ENCODE peak calls at places on chromosomes 4 and X, in ten cellular contexts. B is lower lobe of right lung, P is iPS DF 6.9, K is transverse colon, E is heart right ventricle, N is HepG2, O is GM23248, T is HCT116, W is IMR-90, Q is H9. D is an unnamed sample.
A peak's percentile ranks its signal among the peaks of the same experiment; 100 is the strongest.

GRCh38 chr4:41693629-41694028 is 54.9 kb downstream of the PHOX2B start:
- DNase-seq in W (peak; percentile 56), E (no peak), N (peak; percentile 16), O (peak; percentile 56), P (no peak), B (no peak), K (no peak), T (no peak), Q (no peak), D (no peak)

GRCh38 chr4:123562994-123563745 is 166.6 kb downstream of the SPRY1 start:
- DNase-seq in E (no peak), Q (no peak), K (no peak), P (no peak), T (no peak), N (no peak), W (peak; percentile 34), B (no peak), O (peak; percentile 44), D (no peak)

GRCh38 chr4:52612341-52612740 is 46.8 kb downstream of the USP46 start:
- DNase-seq in T (no peak), W (no peak), B (no peak), K (no peak), O (no peak), Q (no peak), E (no peak), P (no peak), N (no peak), D (no peak)

GRCh38 chr4:2365913-2366210 is 52.6 kb downstream of the ZFYVE28 start:
- DNase-seq in P (no peak), O (no peak), N (no peak), E (no peak), B (peak; percentile 28), K (no peak), Q (no peak), T (no peak), W (no peak), D (no peak)

GRCh38 chrX:39336709-39337294 is 535.5 kb downstream of the MID1IP1 start:
- DNase-seq in Q (no peak), T (no peak), E (no peak), O (peak; percentile 0), W (no peak), N (no peak), B (no peak), P (no peak), K (peak; percentile 23), D (no peak)

GRCh38 chr4:153467154-153467896 is 1.2 kb downstream of the TMEM131L start:
- DNase-seq in W (no peak), P (no peak), B (peak; percentile 86), N (peak; percentile 52), K (peak; percentile 86), T (peak; percentile 39), E (peak; percentile 38), O (peak; percentile 34), Q (peak; percentile 84), D (peak; percentile 36)

GRCh38 chr4:185018834-185019450 is 652 bp downstream of the HELT start:
- DNase-seq in W (no peak), Q (peak; percentile 63), E (no peak), B (peak; percentile 69), P (no peak), T (no peak), O (no peak), K (no peak), N (no peak), D (no peak)

GRCh38 chr4:109444182-109444844 is 10.7 kb downstream of the SEC24B start:
- DNase-seq in E (no peak), P (no peak), T (no peak), O (no peak), W (no peak), B (no peak), Q (no peak), N (no peak), K (no peak), D (no peak)

GRCh38 chr4:79317711-79318110 is 8.2 kb downstream of the NAA11 start:
- DNase-seq in B (no peak), O (no peak), P (no peak), E (no peak), K (no peak), Q (no peak), W (no peak), N (no peak), T (no peak), D (no peak)

GRCh38 chr4:70816894-70817293 is 22.8 kb downstream of the GRSF1 start:
- DNase-seq in B (no peak), E (no peak), Q (no peak), K (no peak), T (no peak), N (no peak), W (no peak), O (no peak), P (no peak), D (no peak)

GRCh38 chrX:12946838-12947544 is 27.9 kb upstream of the TMSB4X start:
- DNase-seq in K (peak; percentile 86), P (peak; percentile 70), N (peak; percentile 47), B (no peak), E (no peak), O (peak; percentile 74), Q (peak; percentile 88), W (peak; percentile 82), T (peak; percentile 60), D (peak; percentile 40)

GRCh38 chrX:71160475-71160874 is 15.8 kb downstream of the NLGN3 start:
- DNase-seq in T (no peak), K (no peak), N (no peak), P (no peak), B (no peak), W (no peak), E (no peak), O (no peak), Q (no peak), D (no peak)

GRCh38 chrX:45537936-45538335 is 337.3 kb upstream of the DIPK2B start:
- DNase-seq in N (no peak), B (no peak), K (no peak), P (no peak), W (no peak), E (no peak), Q (no peak), T (no peak), O (no peak), D (no peak)

GRCh38 chr4:98430708-98431403 is 169.7 kb downstream of the RAP1GDS1 start:
- DNase-seq in O (peak; percentile 91), T (peak; percentile 95), Q (no peak), W (peak; percentile 96), K (no peak), P (no peak), B (no peak), N (no peak), E (no peak), D (no peak)
- H3K27ac ChIP-seq in O (peak overlapping the region; percentile 53), T (peak overlapping the region; percentile 78), Q (no peak overlapping the region), W (peak overlapping the region; percentile 33), K (no peak overlapping the region), P (no peak overlapping the region), B (no peak overlapping the region), N (no peak overlapping the region), E (no peak overlapping the region), D (no peak overlapping the region)

DNA sequence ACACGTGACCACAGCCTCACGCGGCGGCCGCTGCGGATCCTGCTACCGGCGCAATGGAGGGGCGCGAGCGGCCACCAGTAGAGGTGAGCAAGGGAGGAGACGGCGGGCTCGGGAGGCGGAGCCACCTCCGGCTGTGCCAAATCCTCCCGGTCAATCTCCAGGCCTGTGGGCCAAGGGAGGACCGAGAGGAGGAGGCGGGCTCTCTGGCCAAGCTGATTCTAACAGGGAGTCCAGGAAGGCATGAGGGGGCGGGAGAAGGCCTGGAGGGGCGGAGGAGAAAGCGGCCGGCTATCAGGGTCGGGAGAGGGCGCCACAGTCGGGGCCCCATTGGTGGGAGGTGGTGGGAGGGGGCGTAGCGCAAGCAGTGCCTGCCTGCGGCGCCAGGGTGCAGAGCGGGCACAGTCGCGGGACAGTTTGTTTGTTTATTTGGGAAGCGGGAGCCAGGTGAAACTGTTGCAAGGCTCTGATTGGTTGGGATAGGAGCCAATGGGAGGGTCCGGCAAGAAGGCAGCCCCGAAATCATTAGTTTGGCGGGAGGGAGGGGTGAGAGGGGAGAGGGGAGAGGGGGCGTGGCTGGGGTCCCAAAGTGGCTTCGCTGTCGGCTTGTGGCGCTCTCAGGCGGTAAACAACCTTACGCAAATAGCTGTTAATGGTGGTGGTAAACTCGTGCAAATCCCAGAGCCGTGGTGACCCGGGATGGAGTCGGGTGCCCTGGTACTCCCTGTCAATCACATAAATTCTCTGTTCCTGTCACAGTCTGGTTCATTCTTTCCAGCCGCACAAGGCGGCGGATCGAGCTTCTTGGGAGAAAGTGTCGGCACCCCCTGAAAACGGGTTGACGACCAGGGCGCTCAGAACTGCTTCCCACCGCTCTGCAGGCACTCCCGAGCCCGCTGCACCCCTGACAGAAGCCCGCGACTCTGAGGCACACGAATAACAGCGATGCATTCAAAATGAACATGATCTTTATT is at the start of gene IRS4:
- DNase-seq in T (no peak), W (no peak), K (no peak), O (peak; percentile 36), P (peak; percentile 60), N (peak; percentile 32), E (no peak), Q (peak; percentile 98), B (peak; percentile 37), D (no peak)
- H3K27me3 ChIP-seq in T (no peaks in the 10 kb centered on the region), W (peaks cover 50% of the 10 kb centered on the region), K (peaks cover 65% of the 10 kb centered on the region), O (peaks cover 13% of the 10 kb centered on the region), P (peaks cover 4% of the 10 kb centered on the region), N (no peaks in the 10 kb centered on the region), E (peaks cover 90% of the 10 kb centered on the region), Q (peaks cover 16% of the 10 kb centered on the region), B (peaks cover 20% of the 10 kb centered on the region), D (peaks cover 95% of the 10 kb centered on the region)

DNA sequence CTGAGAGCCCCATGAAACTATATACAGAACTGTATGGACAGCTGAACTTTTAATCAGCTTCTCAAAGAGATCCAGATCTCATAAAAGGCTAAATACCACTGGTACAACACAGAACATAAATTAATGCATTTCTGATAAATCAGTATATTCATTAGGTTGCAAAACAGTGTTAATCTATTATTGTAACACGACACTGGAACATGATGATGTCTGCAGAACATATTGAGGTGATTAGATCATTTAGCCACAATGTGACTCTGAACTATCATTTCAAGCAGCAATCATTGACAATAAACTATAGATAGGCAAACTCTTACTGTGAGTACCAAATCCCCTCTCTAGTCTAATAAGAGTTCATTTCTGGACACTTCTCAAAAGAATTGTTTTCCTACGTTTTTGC is 50.3 kb downstream of the GASK1B start:
- DNase-seq in B (no peak), O (peak; percentile 38), Q (no peak), T (no peak), E (no peak), N (no peak), W (peak; percentile 55), P (no peak), K (no peak), D (no peak)
- H3K27ac ChIP-seq in B (no peak overlapping the region), O (no peak overlapping the region), Q (no peak overlapping the region), T (no peak overlapping the region), E (peak overlapping the region; percentile 10), N (no peak overlapping the region), W (peak overlapping the region; percentile 95), P (no peak overlapping the region), K (peak overlapping the region; percentile 9), D (peak overlapping the region; percentile 72)

DNA sequence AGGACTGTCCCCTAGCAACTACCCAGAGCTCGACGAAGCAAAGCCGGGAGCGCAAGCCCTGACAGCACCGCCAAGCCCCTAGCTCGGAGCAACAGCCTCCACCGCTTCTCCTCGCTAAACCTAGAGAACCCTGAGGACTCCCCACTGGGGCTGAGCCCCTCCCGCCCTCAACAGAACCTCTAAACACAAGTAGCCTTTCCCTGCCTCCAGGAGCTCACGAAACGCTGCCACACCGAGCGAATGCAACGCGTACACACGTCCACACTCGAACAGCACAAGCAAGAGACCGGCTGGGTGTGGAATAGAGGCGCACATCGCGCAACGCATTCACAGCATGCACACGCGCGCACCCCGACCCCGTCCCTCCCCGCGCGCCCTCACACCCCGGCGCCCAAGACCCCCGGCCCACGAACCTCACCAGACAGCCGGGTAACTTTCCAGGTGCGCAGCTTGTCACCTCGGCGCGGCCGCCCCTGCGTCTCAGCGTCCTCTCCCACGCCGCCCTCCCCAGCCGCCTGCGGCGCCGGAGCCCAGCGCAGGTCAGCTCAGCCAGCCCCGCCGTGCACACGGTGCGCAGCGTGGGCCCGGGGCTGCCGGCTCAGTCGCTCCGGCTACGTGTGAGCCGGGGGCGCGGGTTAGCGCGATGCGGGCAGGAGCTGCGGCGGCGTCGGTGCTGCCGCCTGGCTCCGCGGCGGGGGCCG is 354 bp downstream of the PRKG2 start:
- DNase-seq in W (peak; percentile 25), Q (peak; percentile 58), N (no peak), K (peak; percentile 19), P (no peak), E (peak; percentile 13), O (peak; percentile 69), B (peak; percentile 47), T (no peak), D (no peak)
- H3K27me3 ChIP-seq in W (peaks cover 2% of the 10 kb centered on the region), Q (peaks cover 28% of the 10 kb centered on the region), N (no peaks in the 10 kb centered on the region), K (peaks cover 64% of the 10 kb centered on the region), P (peaks cover 21% of the 10 kb centered on the region), E (peaks cover 65% of the 10 kb centered on the region), O (no peaks in the 10 kb centered on the region), B (peaks cover 27% of the 10 kb centered on the region), T (no peaks in the 10 kb centered on the region), D (peaks cover 81% of the 10 kb centered on the region)